ENCODE peak calls at places on chromosomes 1 and 21, in six cellular contexts. N is hepatocyte, F is A549, C is neural progenitor cell, A is mesendoderm, Z is H9. G is an unnamed sample.

GRCh38 chr1:110916669-110917306 is 43.8 kb downstream of the CD53 start:
- DNase-seq in A (peak; percentile 30), Z (no peak), C (no peak), F (peak; percentile 31), N (peak; percentile 13), G (peak; percentile 72)

GRCh38 chr1:21245688-21246229 is 44.5 kb downstream of the ECE1 start:
- DNase-seq in F (no peak), N (no peak), Z (no peak), C (no peak), A (no peak), G (no peak)

GRCh38 chr1:29412591-29412990 is 176.3 kb downstream of the PTPRU start:
- DNase-seq in N (no peak), C (no peak), F (no peak), A (no peak), Z (no peak), G (no peak)

GRCh38 chr1:234921266-234922062 is 207.2 kb downstream of the TOMM20 start:
- DNase-seq in Z (no peak), F (no peak), N (no peak), A (no peak), C (no peak), G (no peak)

GRCh38 chr1:54403377-54403776 is 2.8 kb downstream of the SSBP3 start:
- DNase-seq in Z (no peak), F (no peak), A (no peak), N (no peak), C (no peak), G (no peak)

GRCh38 chr1:213123532-213123931 is 72.5 kb downstream of the RPS6KC1 start:
- DNase-seq in F (no peak), Z (no peak), N (peak; percentile 34), C (no peak), A (no peak), G (peak; percentile 97)

GRCh38 chr1:178713270-178713669 is 11.8 kb upstream of the RALGPS2 start:
- DNase-seq in A (no peak), N (no peak), F (no peak), Z (no peak), C (no peak), G (no peak)

GRCh38 chr1:205001101-205001620 is 41.9 kb upstream of the CNTN2 start:
- DNase-seq in F (no peak), Z (no peak), C (no peak), N (no peak), A (no peak), G (no peak)

GRCh38 chr1:239307886-239308285 is 78.5 kb upstream of the CHRM3 start:
- DNase-seq in F (no peak), A (no peak), Z (no peak), N (no peak), C (no peak), G (no peak)

GRCh38 chr1:70396607-70397006 is 14.5 kb upstream of the CTH start:
- DNase-seq in A (no peak), F (no peak), Z (no peak), C (no peak), N (no peak), G (no peak)

GRCh38 chr1:30722175-30722537 is 1.2 kb downstream of the MATN1 start:
- DNase-seq in N (no peak), A (no peak), C (no peak), F (no peak), Z (no peak), G (no peak)

GRCh38 chr1:199082778-199083389 is 444.0 kb downstream of the PTPRC start:
- DNase-seq in N (no peak), Z (no peak), C (no peak), F (no peak), A (no peak), G (no peak)

GRCh38 chr1:229870381-229870780 is 196.7 kb upstream of the GALNT2 start:
- DNase-seq in Z (no peak), N (no peak), A (no peak), C (no peak), F (no peak), G (no peak)

GRCh38 chr1:1116701-1117468 is 996 bp upstream of the C1orf159 start:
- DNase-seq in N (no peak), Z (no peak), C (peak; percentile 54), F (peak; percentile 21), A (no peak), G (peak; percentile 20)

GRCh38 chr1:209761021-209761635 is 5.3 kb downstream of the TRAF3IP3 start:
- DNase-seq in N (no peak), C (no peak), Z (no peak), A (no peak), F (no peak), G (no peak)

GRCh38 chr1:4986266-4986665 is 331.9 kb downstream of the AJAP1 start:
- DNase-seq in C (no peak), Z (no peak), A (peak; percentile 27), F (no peak), N (no peak), G (no peak)

GRCh38 chr1:58773406-58773840 is 10.4 kb downstream of the JUN start:
- DNase-seq in F (no peak), A (no peak), N (peak; percentile 20), C (peak; percentile 21), Z (no peak), G (peak; percentile 63)

GRCh38 chr1:38336308-38336707 is 289.7 kb upstream of the POU3F1 start:
- DNase-seq in A (no peak), Z (no peak), C (no peak), N (no peak), F (no peak), G (no peak)

GRCh38 chr1:203287109-203287893 is 18.0 kb upstream of the BTG2 start:
- DNase-seq in C (no peak), N (peak; percentile 55), Z (no peak), A (peak; percentile 80), F (no peak), G (no peak)

GRCh38 chr1:152972196-152972886 is 1.9 kb downstream of the SPRR4 start:
- DNase-seq in F (no peak), Z (no peak), C (no peak), N (no peak), A (no peak), G (no peak)

GRCh38 chr1:159941139-159941866 is 4.1 kb downstream of the IGSF9 start:
- DNase-seq in Z (no peak), N (no peak), C (peak; percentile 84), F (no peak), A (peak; percentile 89), G (no peak)

GRCh38 chr1:47911424-47911823 is 85.8 kb downstream of the TRABD2B start:
- DNase-seq in A (no peak), F (no peak), N (no peak), C (no peak), Z (no peak), G (no peak)

GRCh38 chr1:42756956-42757891 is 9.6 kb downstream of the P3H1 start:
- DNase-seq in C (peak; percentile 81), A (peak; percentile 90), N (peak; percentile 76), F (peak; percentile 56), Z (peak; percentile 70), G (peak; percentile 69)

GRCh38 chr1:234154320-234155251 is 218.7 kb upstream of the COA6 start:
- DNase-seq in F (peak; percentile 51), N (peak; percentile 77), Z (peak; percentile 51), A (peak; percentile 95), C (peak; percentile 84), G (peak; percentile 92)

GRCh38 chr21:22889445-22889844 is 1891.2 kb downstream of the NCAM2 start:
- DNase-seq in N (no peak), A (no peak), C (no peak), Z (no peak), F (no peak), G (peak; percentile 86)

GRCh38 chr1:203057831-203058673 is 27.8 kb downstream of the MYOG start:
- DNase-seq in F (no peak), Z (no peak), C (no peak), A (no peak), N (no peak), G (no peak)

DNA sequence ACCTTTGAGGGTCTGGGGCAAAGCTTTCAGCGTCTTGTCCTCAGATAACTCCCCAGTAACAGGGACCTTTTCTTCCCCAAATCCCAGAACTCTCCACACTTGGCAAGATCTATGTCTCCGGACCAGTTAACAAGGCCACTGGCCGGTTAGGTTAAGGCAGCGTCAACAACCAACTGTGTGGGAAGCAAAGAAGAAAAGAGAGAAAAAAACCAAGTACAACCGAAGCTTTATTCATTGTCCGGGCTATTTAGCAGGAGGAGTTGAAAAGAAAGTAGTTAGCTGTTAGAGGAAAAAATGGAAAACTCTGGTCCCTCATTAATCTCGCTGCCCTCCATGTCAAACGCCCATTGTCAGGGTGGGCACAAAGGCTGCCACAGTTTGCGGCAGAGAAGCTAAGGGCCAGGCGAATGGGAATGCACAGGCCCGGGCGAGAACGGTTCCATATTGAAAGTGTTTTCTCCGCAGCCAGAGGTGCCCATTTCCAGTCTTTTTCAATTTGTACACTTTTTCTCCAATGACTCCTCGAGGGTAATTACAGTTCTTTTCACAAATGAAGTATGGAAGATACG is 49.3 kb upstream of the GRIK3 start:
- DNase-seq in C (no peak), F (no peak), Z (no peak), N (no peak), A (no peak), G (no peak)
- H3K27ac ChIP-seq in C (no peak overlapping the region), F (no peak overlapping the region), Z (no peak overlapping the region), N (no peak overlapping the region), A (no peak overlapping the region), G (no peak overlapping the region)

DNA sequence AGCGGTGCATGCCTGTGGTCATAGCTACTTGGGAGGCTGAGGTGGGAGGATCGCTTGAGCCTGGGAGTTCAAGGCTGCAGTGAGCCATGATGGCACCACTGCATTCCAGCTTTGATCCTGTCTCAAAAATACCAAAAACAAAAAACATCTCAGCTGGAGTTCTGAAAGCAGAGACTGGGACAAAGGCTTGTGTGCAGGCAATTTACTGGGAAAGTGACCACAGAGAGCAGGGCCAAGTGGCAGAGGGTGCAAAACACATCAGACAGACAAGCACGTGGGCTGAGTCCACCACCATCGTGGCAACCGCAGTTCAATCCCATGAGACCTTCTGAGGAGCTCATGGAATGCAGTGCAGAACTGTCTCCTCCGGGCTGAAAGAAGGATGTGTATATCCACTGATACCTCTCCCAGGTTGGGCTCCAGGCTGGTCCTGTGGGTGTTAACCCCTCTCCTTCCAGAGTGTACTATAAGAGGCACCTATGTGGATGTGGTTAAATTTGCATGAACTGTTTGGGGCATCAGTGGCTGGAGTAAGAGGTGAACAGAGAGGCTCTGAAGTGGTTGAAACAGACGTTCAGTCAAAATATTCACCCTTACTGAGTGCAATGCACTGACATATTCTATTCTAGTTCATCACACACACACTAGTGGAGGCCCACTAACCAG is 10.8 kb downstream of the PIGP start:
- DNase-seq in Z (no peak), C (no peak), N (no peak), A (no peak), F (no peak), G (no peak)
- H3K4me2 ChIP-seq in Z (no peak overlapping the region), C (no peak overlapping the region), N (no peak overlapping the region), A (no peak overlapping the region), F (no peak overlapping the region), G (no peak overlapping the region)

GRCh38 chr1:35301674-35302392 is 33.3 kb downstream of the ZMYM4 start:
- DNase-seq in N (no peak), Z (no peak), F (no peak), A (no peak), C (no peak), G (no peak)
- H3K27ac ChIP-seq in N (no peak overlapping the region), Z (no peak overlapping the region), F (no peak overlapping the region), A (no peak overlapping the region), C (no peak overlapping the region), G (no peak overlapping the region)

DNA sequence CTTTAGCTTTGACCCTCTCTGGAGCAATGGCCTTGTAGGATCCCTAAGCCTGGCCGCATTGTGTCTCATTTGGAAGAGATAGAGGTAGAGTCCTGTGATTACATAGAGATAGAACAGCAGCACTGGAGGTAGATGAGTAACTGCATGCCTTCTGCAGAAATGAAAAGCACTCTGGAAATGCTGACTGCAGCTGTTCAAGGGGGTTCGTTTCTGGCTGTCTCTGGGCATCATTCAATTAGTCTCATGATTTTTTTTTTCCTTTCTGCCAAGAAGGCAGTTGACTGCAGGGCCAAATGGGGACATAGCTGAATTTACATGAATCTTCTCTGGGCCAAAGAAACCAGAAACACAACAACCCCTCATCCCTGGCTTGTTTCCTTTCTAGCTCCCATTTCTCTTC is 28.1 kb upstream of the SNX27 start:
- DNase-seq in A (no peak), Z (no peak), C (no peak), N (no peak), F (no peak), G (no peak)
- H3K4me2 ChIP-seq in A (no peak overlapping the region), Z (no peak overlapping the region), C (no peak overlapping the region), N (no peak overlapping the region), F (no peak overlapping the region), G (no peak overlapping the region)